ENCODE peak calls at places on chromosomes 2 and 18, in eight cellular contexts. Z is HepG2; T is CD4-positive, CD25-positive, alpha-beta regulatory T cell; E is left lung; M is lower lobe of right lung; U is right lobe of liver; B is upper lobe of right lung; R is thoracic aorta. V is an unnamed sample.

GRCh38 chr2:37671816-37672103 is 318 bp upstream of the CDC42EP3 start:
- ATAC-seq in B (no peak), M (no peak), E (no peak), R (no peak), T (no peak), U (no peak), Z (no peak), V (no peak)

GRCh38 chr2:193895226-193895625 is 1700.5 kb upstream of the TMEFF2 start:
- ATAC-seq in R (no peak), Z (no peak), U (no peak), B (no peak), M (no peak), E (no peak), T (no peak), V (no peak)

GRCh38 chr18:62728254-62728653 is 12.9 kb downstream of the PHLPP1 start:
- ATAC-seq in U (no peak), Z (no peak), M (no peak), B (no peak), R (no peak), T (no peak), E (no peak), V (no peak)

GRCh38 chr2:61670591-61671503 is 132.7 kb upstream of the XPO1 start:
- ATAC-seq in Z (peak; percentile 73), E (peak; percentile 80), U (peak; percentile 92), R (peak; percentile 42), M (peak; percentile 84), T (peak; percentile 52), B (peak; percentile 58), V (peak; percentile 84)

GRCh38 chr2:200619275-200619674 is 33.5 kb downstream of the AOX1 start:
- ATAC-seq in M (no peak), R (no peak), T (no peak), E (peak; percentile 30), B (peak; percentile 18), U (peak; percentile 58), Z (no peak), V (no peak)

GRCh38 chr2:224039770-224040088 is 643 bp upstream of the SERPINE2 start:
- ATAC-seq in M (no peak), E (peak; percentile 17), B (peak; percentile 15), T (no peak), R (no peak), U (peak; percentile 16), Z (peak; percentile 57), V (no peak)

GRCh38 chr2:120175000-120175581 is 48.1 kb downstream of the TMEM185B start:
- ATAC-seq in R (peak; percentile 68), U (peak; percentile 65), B (peak; percentile 61), M (peak; percentile 69), Z (peak; percentile 72), T (no peak), E (peak; percentile 77), V (peak; percentile 49)

GRCh38 chr2:137975280-137976271 is 11.3 kb downstream of the HNMT start:
- ATAC-seq in B (peak; percentile 76), M (peak; percentile 94), U (peak; percentile 97), E (peak; percentile 90), T (no peak), R (no peak), Z (peak; percentile 89), V (no peak)

GRCh38 chr18:9289698-9290097 is 44.9 kb upstream of the TWSG1 start:
- ATAC-seq in U (no peak), R (no peak), Z (no peak), E (no peak), M (no peak), T (no peak), B (no peak), V (no peak)

GRCh38 chr2:219296142-219296541 is 13.1 kb downstream of the PTPRN start:
- ATAC-seq in T (no peak), E (no peak), Z (no peak), B (no peak), U (no peak), R (no peak), M (no peak), V (no peak)

GRCh38 chr2:237715459-237715947 is 83.1 kb upstream of the RBM44 start:
- ATAC-seq in R (peak; percentile 26), Z (peak; percentile 99), M (peak; percentile 80), T (no peak), B (peak; percentile 83), E (peak; percentile 87), U (peak; percentile 90), V (no peak)

GRCh38 chr18:38690626-38691025 is 1125.0 kb upstream of the CELF4 start:
- ATAC-seq in E (no peak), B (no peak), T (no peak), U (no peak), R (no peak), M (no peak), Z (no peak), V (no peak)
- H3K27me3 ChIP-seq in E (no peaks in the 10 kb centered on the region), B (no peaks in the 10 kb centered on the region), T (no peaks in the 10 kb centered on the region), U (no peaks in the 10 kb centered on the region), R (no peaks in the 10 kb centered on the region), M (no peaks in the 10 kb centered on the region), Z (no peaks in the 10 kb centered on the region), V (no peaks in the 10 kb centered on the region)

GRCh38 chr2:39666489-39667141 is 898 bp downstream of the TMEM178A start:
- ATAC-seq in U (peak; percentile 12), M (peak; percentile 34), E (peak; percentile 14), R (no peak), T (no peak), Z (peak; percentile 8), B (no peak), V (peak; percentile 11)

GRCh38 chr2:39665811-39666488 is at the start of gene TMEM178A:
- ATAC-seq in Z (peak; percentile 76), M (peak; percentile 61), R (peak; percentile 16), E (peak; percentile 32), B (peak; percentile 54), T (no peak), U (peak; percentile 56), V (peak; percentile 44)

GRCh38 chr2:39664478-39664877 is 1.2 kb upstream of the TMEM178A start:
- ATAC-seq in T (no peak), U (no peak), M (no peak), R (no peak), Z (peak; percentile 16), B (no peak), E (no peak), V (no peak)

GRCh38 chr2:39663187-39663930 is 2.4 kb upstream of the TMEM178A start:
- ATAC-seq in Z (no peak), U (no peak), B (no peak), R (no peak), M (no peak), E (no peak), T (no peak), V (no peak)

DNA sequence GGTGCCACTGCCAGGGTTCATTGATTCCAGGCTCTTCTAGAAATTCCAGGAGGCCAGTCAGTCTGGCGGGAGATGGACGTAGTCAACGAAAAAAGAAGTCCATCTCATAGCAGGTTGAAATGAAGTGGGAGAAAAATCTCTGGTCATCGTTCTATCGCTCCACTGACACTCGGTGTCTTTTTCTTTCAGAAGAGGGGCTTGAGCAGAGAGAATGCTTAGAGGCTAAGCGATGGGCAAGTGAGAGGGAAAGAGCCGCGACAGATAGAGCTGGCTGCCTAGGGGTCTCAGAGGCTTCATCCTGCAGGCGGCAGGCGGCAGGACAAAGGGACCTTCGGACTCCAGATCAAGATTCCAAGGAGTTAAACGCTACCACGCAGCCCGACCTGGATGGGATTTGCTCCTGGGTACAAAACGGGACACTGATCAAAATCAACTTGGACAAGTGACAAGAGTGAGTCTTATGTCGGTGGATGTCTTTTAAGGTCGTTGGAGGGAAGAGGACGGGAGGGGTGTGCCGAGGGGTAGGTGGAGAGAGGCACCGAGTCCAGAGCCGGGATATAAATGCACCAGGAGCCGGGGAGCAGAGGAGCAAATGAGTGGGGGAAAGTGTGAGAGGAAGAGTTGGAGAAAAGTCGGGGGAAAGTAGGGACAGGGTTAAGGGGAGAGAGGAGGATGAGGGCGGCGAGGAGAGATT is 672 bp upstream of the TMEM178A start:
- ATAC-seq in B (no peak), T (no peak), U (no peak), Z (peak; percentile 34), E (no peak), M (no peak), R (no peak), V (no peak)
- H3K27me3 ChIP-seq in B (peaks cover 13% of the 10 kb centered on the region), T (peaks cover 38% of the 10 kb centered on the region), U (peaks cover 7% of the 10 kb centered on the region), Z (peaks cover 8% of the 10 kb centered on the region), E (peaks cover 59% of the 10 kb centered on the region), M (peaks cover 23% of the 10 kb centered on the region), R (no peaks in the 10 kb centered on the region), V (peaks cover 45% of the 10 kb centered on the region)

GRCh38 chr2:238848566-238848940 is 668 bp downstream of the TWIST2 start:
- ATAC-seq in U (no peak), M (peak; percentile 28), Z (no peak), T (no peak), E (peak; percentile 16), R (no peak), B (peak; percentile 21), V (no peak)

GRCh38 chr2:238845583-238846480 is 2.1 kb upstream of the TWIST2 start:
- ATAC-seq in E (no peak), T (no peak), B (no peak), R (no peak), U (no peak), M (no peak), Z (peak; percentile 32), V (no peak)

GRCh38 chr2:238847841-238848565 is at the start of gene TWIST2:
- ATAC-seq in Z (peak; percentile 31), M (peak; percentile 89), T (no peak), R (peak; percentile 87), U (peak; percentile 49), B (peak; percentile 84), E (peak; percentile 84), V (peak; percentile 89)

GRCh38 chr2:238847432-238847801 is 468 bp upstream of the TWIST2 start:
- ATAC-seq in B (peak; percentile 3), Z (peak; percentile 25), T (no peak), E (peak; percentile 4), R (no peak), M (peak; percentile 11), U (no peak), V (no peak)

GRCh38 chr2:238846503-238847431 is 1.1 kb upstream of the TWIST2 start:
- ATAC-seq in B (peak; percentile 66), T (no peak), E (peak; percentile 64), R (peak; percentile 9), M (peak; percentile 79), Z (peak; percentile 34), U (no peak), V (peak; percentile 45)
- H3K27me3 ChIP-seq in B (peaks cover 49% of the 10 kb centered on the region), T (peaks cover 23% of the 10 kb centered on the region), E (peaks cover 93% of the 10 kb centered on the region), R (no peaks in the 10 kb centered on the region), M (peaks cover 69% of the 10 kb centered on the region), Z (peaks cover 11% of the 10 kb centered on the region), U (no peaks in the 10 kb centered on the region), V (peaks cover 63% of the 10 kb centered on the region)

GRCh38 chr2:20668871-20669475 is 2.0 kb downstream of the GDF7 start:
- ATAC-seq in Z (no peak), M (no peak), B (no peak), R (no peak), U (no peak), E (no peak), T (no peak), V (no peak)

GRCh38 chr2:20671736-20672080 is 4.8 kb downstream of the GDF7 start:
- ATAC-seq in T (no peak), R (no peak), E (no peak), Z (no peak), M (no peak), B (no peak), U (no peak), V (no peak)

GRCh38 chr2:20669609-20670314 is 2.8 kb downstream of the GDF7 start:
- ATAC-seq in B (no peak), Z (no peak), M (no peak), U (no peak), E (no peak), T (no peak), R (no peak), V (no peak)

GRCh38 chr2:20671036-20671735 is 4.2 kb downstream of the GDF7 start:
- ATAC-seq in U (no peak), R (no peak), M (no peak), E (no peak), Z (no peak), T (no peak), B (no peak), V (no peak)

GRCh38 chr2:20670315-20671035 is 3.5 kb downstream of the GDF7 start:
- ATAC-seq in B (no peak), R (no peak), M (no peak), Z (no peak), E (no peak), T (no peak), U (no peak), V (no peak)
- H3K27me3 ChIP-seq in B (peaks cover 82% of the 10 kb centered on the region), R (no peaks in the 10 kb centered on the region), M (peaks cover 93% of the 10 kb centered on the region), Z (peaks cover 7% of the 10 kb centered on the region), E (peaks cover 99% of the 10 kb centered on the region), T (peaks cover 22% of the 10 kb centered on the region), U (no peaks in the 10 kb centered on the region), V (peaks cover 88% of the 10 kb centered on the region)